ENCODE peak calls at places on chromosomes 6 and 20, in six cellular contexts. Y is astrocyte of the cerebellum, W is dorsolateral prefrontal cortex, R is heart right ventricle, X is cardiac fibroblast, N is PC-9. V is an unnamed sample.

GRCh38 chr20:43191946-43192847 is 2.5 kb upstream of the PTPRT start:
- DNase-seq in Y (no peak), N (no peak), W (peak), R (no peak), X (no peak), V (no peak)

GRCh38 chr6:47376930-47377329 is 67.2 kb upstream of the TNFRSF21 start:
- DNase-seq in X (no peak), R (no peak), W (no peak), N (no peak), Y (no peak), V (no peak)

GRCh38 chr6:15755555-15755954 is 92.7 kb upstream of the DTNBP1 start:
- DNase-seq in N (peak), R (no peak), Y (peak), X (peak), W (no peak), V (no peak)

GRCh38 chr6:57822896-57823358 is 505.5 kb downstream of the PRIM2 start:
- DNase-seq in W (no peak), N (no peak), Y (no peak), X (peak), R (no peak), V (no peak)

GRCh38 chr6:18405477-18406293 is 18.5 kb downstream of the RNF144B start:
- DNase-seq in R (no peak), Y (peak), N (peak), W (no peak), X (peak), V (peak)

GRCh38 chr6:35607517-35608233 is 81.0 kb downstream of the FKBP5 start:
- DNase-seq in R (no peak), W (no peak), X (no peak), N (no peak), Y (no peak), V (no peak)

GRCh38 chr6:161104966-161105365 is 113.4 kb downstream of the MAP3K4 start:
- DNase-seq in R (no peak), X (peak), Y (no peak), N (no peak), W (no peak), V (peak)

GRCh38 chr20:47051936-47052566 is 157.4 kb downstream of the EYA2 start:
- DNase-seq in X (no peak), N (no peak), W (no peak), R (no peak), Y (no peak), V (no peak)

GRCh38 chr20:19889011-19889953 is 127.9 kb upstream of the NAA20 start:
- DNase-seq in R (peak), N (no peak), Y (peak), W (peak), X (peak), V (peak)

GRCh38 chr6:99490608-99491007 is 24.6 kb downstream of the USP45 start:
- DNase-seq in N (no peak), R (no peak), W (no peak), X (no peak), Y (no peak), V (no peak)

GRCh38 chr6:81996414-81996813 is 243.9 kb upstream of the TENT5A start:
- DNase-seq in Y (no peak), R (no peak), N (no peak), W (no peak), X (peak), V (no peak)

DNA sequence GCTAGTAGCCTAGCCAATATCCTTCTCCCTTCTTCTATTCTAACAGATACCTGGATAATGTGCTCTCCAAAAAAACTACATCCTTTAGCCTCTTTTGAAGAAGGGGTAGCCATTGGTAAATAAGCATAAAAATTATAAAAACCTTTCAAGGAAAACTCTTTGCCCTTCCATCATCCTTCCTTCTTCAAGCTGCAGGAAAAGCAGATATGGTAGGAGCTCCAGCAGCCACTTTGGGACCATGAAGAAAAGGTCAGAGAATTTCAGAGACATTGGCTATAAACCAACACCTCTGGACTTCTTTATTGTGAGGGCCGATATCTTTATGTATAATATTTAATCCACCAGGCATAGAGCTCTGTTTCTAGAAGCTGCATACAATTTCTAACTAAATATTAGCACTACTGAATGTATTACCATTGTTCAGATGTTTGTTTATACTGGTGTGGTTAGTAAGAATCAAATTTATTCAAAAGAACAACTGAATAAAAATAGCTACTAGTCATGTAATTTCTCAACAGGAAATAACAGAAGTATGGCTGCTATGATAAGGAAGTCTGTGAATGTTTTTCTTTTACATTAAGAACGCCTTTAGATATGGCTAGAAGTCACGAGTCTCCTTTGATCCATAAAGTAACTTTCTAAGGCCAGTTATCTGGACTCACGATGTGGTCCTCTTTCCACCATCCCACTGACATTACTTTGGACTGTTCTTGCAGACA is 32.2 kb downstream of the MYLK4 start:
- DNase-seq in W (no peak), N (no peak), Y (no peak), X (peak), R (no peak), V (no peak)
- H3K4me3 ChIP-seq in W (no peak), N (no peak), Y (no peak), X (no peak), R (no peak), V (no peak)

GRCh38 chr6:169577974-169578373 is 123.9 kb downstream of the WDR27 start:
- DNase-seq in R (no peak), Y (no peak), W (no peak), X (no peak), N (no peak), V (no peak)
- H3K4me3 ChIP-seq in R (no peak), Y (no peak), W (no peak), X (no peak), N (no peak), V (no peak)

DNA sequence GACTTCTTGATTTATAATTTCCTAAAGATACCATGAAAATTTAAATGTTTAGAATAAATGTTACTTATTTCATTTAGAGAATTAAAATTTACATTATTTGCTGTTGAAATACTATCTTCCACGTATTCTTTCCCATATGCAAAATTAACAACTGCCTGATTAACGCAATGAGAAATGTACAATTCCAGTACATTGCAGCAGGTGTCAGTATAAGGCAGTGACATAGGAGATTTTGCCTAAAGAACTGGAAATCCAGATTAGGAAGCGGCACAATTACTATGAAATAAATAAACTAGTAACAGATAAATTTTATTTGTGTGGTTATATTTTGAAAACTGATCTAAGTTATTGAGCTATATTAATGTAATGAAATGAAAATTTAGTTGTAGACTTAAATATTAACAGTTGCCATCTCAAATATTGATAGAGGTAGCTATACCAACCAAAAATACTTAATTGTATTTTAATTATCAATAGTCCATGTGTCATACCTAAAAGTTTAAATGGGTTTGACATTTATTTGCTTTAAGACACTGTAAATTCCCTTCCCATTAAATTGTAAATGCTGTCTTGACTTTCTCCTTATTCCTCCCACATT is 300.2 kb downstream of the UTRN start:
- DNase-seq in Y (peak), R (no peak), X (peak), N (peak), W (no peak), V (no peak)
- H3K4me3 ChIP-seq in Y (no peak), R (no peak), X (no peak), N (no peak), W (peak), V (no peak)

GRCh38 chr6:42342011-42342553 is 109.6 kb downstream of the TRERF1 start:
- DNase-seq in W (no peak), R (no peak), X (no peak), Y (no peak), N (no peak), V (no peak)
- H3K4me3 ChIP-seq in W (no peak), R (no peak), X (no peak), Y (no peak), N (no peak), V (no peak)

GRCh38 chr6:88381289-88381642 is 215.1 kb upstream of the CNR1 start:
- DNase-seq in R (no peak), N (no peak), W (no peak), X (no peak), Y (no peak), V (no peak)
- H3K4me3 ChIP-seq in R (no peak), N (no peak), W (no peak), X (no peak), Y (no peak), V (no peak)

GRCh38 chr6:84771732-84772131 is 7.3 kb upstream of the TBX18 start:
- DNase-seq in R (no peak), N (no peak), W (no peak), Y (no peak), X (peak), V (no peak)

GRCh38 chr6:84774174-84775158 is 10.1 kb upstream of the TBX18 start:
- DNase-seq in X (peak), R (peak), W (no peak), Y (no peak), N (no peak), V (no peak)

GRCh38 chr6:84772428-84773132 is 8.2 kb upstream of the TBX18 start:
- DNase-seq in Y (no peak), W (no peak), N (no peak), X (peak), R (peak), V (no peak)

GRCh38 chr6:84773431-84774173 is 9.2 kb upstream of the TBX18 start:
- DNase-seq in Y (no peak), R (peak), W (no peak), X (peak), N (no peak), V (no peak)

GRCh38 chr6:84773133-84773430 is 8.7 kb upstream of the TBX18 start:
- DNase-seq in W (no peak), R (no peak), X (no peak), Y (no peak), N (no peak), V (no peak)
- H3K4me3 ChIP-seq in W (peak), R (peak), X (peak), Y (no peak), N (no peak), V (peak)

GRCh38 chr6:41705329-41705995 is 29.9 kb downstream of the TFEB start:
- DNase-seq in W (no peak), Y (no peak), R (no peak), X (no peak), N (no peak), V (no peak)

GRCh38 chr6:41702089-41702745 is 33.2 kb downstream of the TFEB start:
- DNase-seq in N (no peak), R (no peak), X (no peak), Y (no peak), W (no peak), V (no peak)

GRCh38 chr6:41702771-41703494 is 32.5 kb downstream of the TFEB start:
- DNase-seq in Y (no peak), W (no peak), N (no peak), X (no peak), R (no peak), V (no peak)

GRCh38 chr6:41704656-41705328 is 30.6 kb downstream of the TFEB start:
- DNase-seq in Y (no peak), R (no peak), N (no peak), W (no peak), X (no peak), V (no peak)

DNA sequence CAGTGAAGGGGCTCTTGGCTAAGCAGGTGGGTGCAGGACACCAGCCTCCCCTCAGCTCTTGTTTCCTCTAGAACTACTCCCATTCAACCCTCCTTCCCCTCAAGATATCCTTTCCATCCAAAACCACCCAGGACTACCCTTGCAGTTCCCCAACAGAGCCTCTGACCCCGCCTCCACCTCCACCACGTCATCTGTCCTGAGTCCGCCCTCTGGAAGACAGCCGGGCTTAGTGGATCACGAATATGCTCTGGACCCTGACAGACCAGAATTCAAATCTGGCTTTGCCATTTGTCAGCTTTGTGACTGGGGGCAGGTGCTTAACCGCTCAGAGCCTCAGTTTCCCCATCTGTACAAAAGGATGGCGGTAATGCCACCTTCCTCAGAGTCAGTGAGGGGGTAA is 31.4 kb downstream of the TFEB start:
- DNase-seq in X (no peak), W (peak), Y (no peak), N (no peak), R (no peak), V (no peak)
- H3K4me3 ChIP-seq in X (no peak), W (peak), Y (no peak), N (no peak), R (no peak), V (no peak)

GRCh38 chr6:140289186-140289585 is 914.7 kb upstream of the CITED2 start:
- DNase-seq in R (no peak), W (no peak), Y (no peak), X (no peak), N (no peak), V (no peak)
- H3K4me3 ChIP-seq in R (no peak), W (no peak), Y (no peak), X (no peak), N (no peak), V (no peak)

GRCh38 chr6:148873154-148873553 is 126.3 kb downstream of the UST start:
- DNase-seq in N (no peak), X (no peak), Y (no peak), R (no peak), W (no peak), V (no peak)

GRCh38 chr6:148873868-148874267 is 127.0 kb downstream of the UST start:
- DNase-seq in X (no peak), R (no peak), W (no peak), Y (no peak), N (no peak), V (no peak)

GRCh38 chr6:148869589-148869988 is 122.8 kb downstream of the UST start:
- DNase-seq in Y (peak), X (peak), R (no peak), N (peak), W (no peak), V (peak)

GRCh38 chr6:148878683-148879082 is 131.9 kb downstream of the UST start:
- DNase-seq in N (no peak), W (no peak), R (no peak), Y (no peak), X (no peak), V (no peak)

GRCh38 chr6:148874698-148875293 is 128.0 kb downstream of the UST start:
- DNase-seq in N (no peak), R (peak), W (no peak), Y (peak), X (peak), V (no peak)
- H3K4me3 ChIP-seq in N (no peak), R (peak), W (no peak), Y (no peak), X (no peak), V (no peak)